ENCODE peak calls at places on chromosome 6, in eight cellular contexts. A is lower leg skin, P is thyroid gland, Y is GM20000, Z is M059J, X is nephron progenitor cell, O is foreskin fibroblast, K is GM03348. I is an unnamed sample.

GRCh38 chr6:163324326-163324927 is 90.1 kb upstream of the QKI start:
- DNase-seq in A (no peak), P (no peak), Y (no peak), Z (peak; percentile 27), X (no peak), O (no peak), K (peak; percentile 44), I (no peak)

GRCh38 chr6:42745083-42745637 is 743 bp downstream of the TBCC start:
- DNase-seq in A (no peak), P (peak; percentile 34), Y (peak; percentile 16), Z (peak; percentile 49), X (no peak), O (no peak), K (peak; percentile 41), I (no peak)

GRCh38 chr6:33827546-33828451 is 24.0 kb upstream of the MLN start:
- DNase-seq in A (no peak), P (no peak), Y (no peak), Z (peak; percentile 42), X (no peak), O (no peak), K (no peak), I (no peak)

GRCh38 chr6:124294572-124294971 is 490.9 kb downstream of the NKAIN2 start:
- DNase-seq in A (no peak), P (no peak), Y (no peak), Z (peak; percentile 52), X (no peak), O (no peak), K (no peak), I (no peak)

GRCh38 chr6:31530659-31531058 is 1.9 kb downstream of the MCCD1 start:
- DNase-seq in A (peak; percentile 59), P (no peak), Y (no peak), Z (peak; percentile 30), X (no peak), O (no peak), K (no peak), I (no peak)

GRCh38 chr6:133108377-133108776 is 132.8 kb upstream of the EYA4 start:
- DNase-seq in A (no peak), P (no peak), Y (no peak), Z (no peak), X (no peak), O (no peak), K (no peak), I (no peak)

GRCh38 chr6:121730616-121731015 is 295.2 kb downstream of the GJA1 start:
- DNase-seq in A (no peak), P (no peak), Y (no peak), Z (no peak), X (no peak), O (no peak), K (no peak), I (no peak)

GRCh38 chr6:32973934-32974333 is 5.5 kb downstream of the BRD2 start:
- DNase-seq in A (no peak), P (no peak), Y (peak; percentile 41), Z (peak; percentile 67), X (no peak), O (no peak), K (peak; percentile 72), I (no peak)

GRCh38 chr6:24897186-24897585 is 38.6 kb downstream of the RIPOR2 start:
- DNase-seq in A (no peak), P (no peak), Y (no peak), Z (no peak), X (no peak), O (no peak), K (no peak), I (no peak)

GRCh38 chr6:20137837-20138236 is 74.4 kb downstream of the MBOAT1 start:
- DNase-seq in A (no peak), P (no peak), Y (no peak), Z (no peak), X (no peak), O (no peak), K (no peak), I (no peak)

GRCh38 chr6:29797966-29798365 is 29.7 kb upstream of the HLA-G start:
- DNase-seq in A (no peak), P (no peak), Y (no peak), Z (no peak), X (no peak), O (no peak), K (no peak), I (no peak)

GRCh38 chr6:148508401-148509151 is 165.9 kb downstream of the SASH1 start:
- DNase-seq in A (no peak), P (no peak), Y (no peak), Z (peak; percentile 78), X (no peak), O (peak; percentile 82), K (peak; percentile 51), I (no peak)

GRCh38 chr6:14499804-14500203 is 382.2 kb downstream of the CD83 start:
- DNase-seq in A (no peak), P (no peak), Y (no peak), Z (peak; percentile 98), X (peak; percentile 26), O (peak; percentile 82), K (peak; percentile 91), I (no peak)

GRCh38 chr6:158290659-158291058 is 21.6 kb upstream of the TULP4 start:
- DNase-seq in A (no peak), P (peak; percentile 54), Y (peak; percentile 59), Z (no peak), X (no peak), O (no peak), K (no peak), I (no peak)

GRCh38 chr6:112563368-112563767 is 216.2 kb downstream of the RFPL4B start:
- DNase-seq in A (no peak), P (no peak), Y (no peak), Z (peak; percentile 86), X (peak; percentile 13), O (no peak), K (peak; percentile 52), I (no peak)

GRCh38 chr6:20687494-20687893 is 153.2 kb downstream of the CDKAL1 start:
- DNase-seq in A (no peak), P (no peak), Y (no peak), Z (no peak), X (no peak), O (no peak), K (no peak), I (no peak)

GRCh38 chr6:40627316-40627715 is 40.2 kb upstream of the LRFN2 start:
- DNase-seq in A (peak; percentile 79), P (no peak), Y (no peak), Z (peak; percentile 85), X (no peak), O (no peak), K (no peak), I (no peak)

GRCh38 chr6:107965746-107966145 is 7.7 kb upstream of the SEC63 start:
- DNase-seq in A (no peak), P (no peak), Y (no peak), Z (peak; percentile 86), X (no peak), O (peak; percentile 84), K (peak; percentile 27), I (no peak)

GRCh38 chr6:151729829-151730495 is 77.5 kb upstream of the ESR1 start:
- DNase-seq in A (no peak), P (no peak), Y (no peak), Z (no peak), X (no peak), O (no peak), K (no peak), I (no peak)

GRCh38 chr6:170057034-170057734 is 233.7 kb downstream of the DLL1 start:
- DNase-seq in A (peak; percentile 71), P (no peak), Y (no peak), Z (no peak), X (no peak), O (no peak), K (no peak), I (no peak)

GRCh38 chr6:72619883-72620696 is 1.8 kb upstream of the KCNQ5 start:
- DNase-seq in A (no peak), P (peak; percentile 42), Y (peak; percentile 83), Z (peak; percentile 17), X (peak; percentile 54), O (peak; percentile 26), K (peak; percentile 68), I (no peak)

GRCh38 chr6:46581459-46582177 is 71.0 kb downstream of the CYP39A1 start:
- DNase-seq in A (no peak), P (no peak), Y (no peak), Z (no peak), X (no peak), O (no peak), K (no peak), I (no peak)

I was measured in NCI-H1436.